ENCODE peak calls at places on chromosomes 2 and 18, in four cellular contexts. H is endothelial cell, L is right atrium auricular region, P is GM23248. Y is an unnamed sample.

GRCh38 chr2:97673915-97674283 is 4.4 kb downstream of the C2orf92 start:
- DNase-seq in H (no peak), L (no peak), P (no peak), Y (no peak)

GRCh38 chr18:23871410-23871809 is 143.1 kb upstream of the TTC39C start:
- DNase-seq in H (peak), L (no peak), P (no peak), Y (peak)

GRCh38 chr18:41038071-41038470 is 917.0 kb upstream of the PIK3C3 start:
- DNase-seq in H (no peak), L (no peak), P (no peak), Y (no peak)

GRCh38 chr2:226800941-226801784 is 1.5 kb upstream of the IRS1 start:
- DNase-seq in H (peak), L (peak), P (peak), Y (peak)

GRCh38 chr2:60674524-60675165 is 81.4 kb upstream of the PAPOLG start:
- DNase-seq in H (peak), L (peak), P (peak), Y (peak)

GRCh38 chr2:39772086-39772811 is 6.8 kb downstream of the THUMPD2 start:
- DNase-seq in H (no peak), L (no peak), P (peak), Y (no peak)

GRCh38 chr18:39635966-39636365 is 2070.4 kb upstream of the CELF4 start:
- DNase-seq in H (no peak), L (no peak), P (peak), Y (peak)

GRCh38 chr2:232238108-232238507 is 140.4 kb upstream of the ALPP start:
- DNase-seq in H (no peak), L (no peak), P (no peak), Y (no peak)

GRCh38 chr2:72139871-72140620 is 7.6 kb downstream of the CYP26B1 start:
- DNase-seq in H (no peak), L (peak), P (no peak), Y (no peak)